ENCODE peak calls at places on chromosomes 13 and 19, in ten cellular contexts. R is neural progenitor cell; H is heart right ventricle; L is NCI-H1436; V is right lobe of liver; M is immature natural killer cell; Q is HTR-8/SVneo; W is progenitor cell of endocrine pancreas; G is kidney; Y is stimulated activated CD8-positive, alpha-beta memory T cell treated with anti-CD3 and anti-CD28 coated beads, Interleukin-12 subunit alpha, Interleukin-12 subunit beta, amount 100 ng/mL, for 4 hours. P is an unnamed sample.

GRCh38 chr13:63408227-63409202 is 1992.9 kb upstream of the PCDH20 start:
- DNase-seq in M (no peak), G (no peak), Q (no peak), W (no peak), R (peak), V (no peak), Y (no peak), L (no peak), H (no peak), P (no peak)

GRCh38 chr13:32993109-32993508 is 23.1 kb upstream of the KL start:
- DNase-seq in H (no peak), G (no peak), Y (no peak), R (no peak), M (no peak), W (no peak), V (no peak), L (no peak), Q (no peak), P (no peak)

GRCh38 chr13:42239644-42240043 is 32.3 kb upstream of the AKAP11 start:
- DNase-seq in L (no peak), V (no peak), M (no peak), W (no peak), R (no peak), H (no peak), Y (no peak), Q (no peak), G (no peak), P (no peak)

GRCh38 chr19:17687857-17688784 is at the start of gene UNC13A:
- DNase-seq in Q (peak), G (peak), R (peak), M (peak), W (peak), V (peak), Y (no peak), L (peak), H (peak), P (no peak)

GRCh38 chr13:33052446-33052845 is 36.2 kb downstream of the KL start:
- DNase-seq in H (no peak), M (no peak), L (no peak), R (no peak), W (no peak), Q (no peak), V (no peak), G (no peak), Y (no peak), P (no peak)

GRCh38 chr19:13920524-13920923 is 14.5 kb downstream of the CC2D1A start:
- DNase-seq in H (no peak), M (no peak), L (no peak), G (no peak), Q (no peak), Y (no peak), V (no peak), R (no peak), W (no peak), P (no peak)

GRCh38 chr19:42596391-42597071 is 1.8 kb upstream of the CEACAM8 start:
- DNase-seq in V (peak), W (peak), L (no peak), H (no peak), R (peak), Q (peak), Y (no peak), M (peak), G (peak), P (no peak)

GRCh38 chr19:16064209-16064889 is 11.9 kb upstream of the TPM4 start:
- DNase-seq in W (no peak), G (no peak), L (no peak), Y (no peak), R (no peak), V (no peak), Q (no peak), M (no peak), H (no peak), P (no peak)

GRCh38 chr19:21835429-21835809 is 563 bp downstream of the ZNF43 start:
- DNase-seq in Q (no peak), R (no peak), H (peak), V (no peak), M (no peak), W (no peak), Y (no peak), L (no peak), G (no peak), P (no peak)

GRCh38 chr19:6475321-6476108 is 6.1 kb downstream of the DENND1C start:
- DNase-seq in R (peak), L (no peak), M (no peak), Q (no peak), V (no peak), G (no peak), W (no peak), Y (no peak), H (no peak), P (no peak)

GRCh38 chr13:36192166-36192565 is 22.2 kb downstream of the SOHLH2 start:
- DNase-seq in G (no peak), M (no peak), R (no peak), Y (no peak), Q (no peak), H (no peak), W (no peak), L (no peak), V (no peak), P (no peak)

GRCh38 chr13:29849731-29850212 is 645 bp downstream of the UBL3 start:
- DNase-seq in G (peak), V (peak), Y (peak), W (peak), Q (no peak), R (peak), M (no peak), L (no peak), H (peak), P (peak)

GRCh38 chr13:111202745-111203144 is 87.6 kb downstream of the ARHGEF7 start:
- DNase-seq in Q (peak), W (no peak), M (no peak), R (no peak), L (no peak), G (no peak), V (no peak), Y (no peak), H (peak), P (no peak)

GRCh38 chr13:72379581-72379980 is 347.8 kb downstream of the MZT1 start:
- DNase-seq in H (no peak), Q (no peak), Y (no peak), V (no peak), G (no peak), M (no peak), L (no peak), W (no peak), R (no peak), P (no peak)

GRCh38 chr13:55199132-55199531 is 1941.6 kb upstream of the PRR20A start:
- DNase-seq in R (peak), L (no peak), V (no peak), H (no peak), W (no peak), M (no peak), Y (no peak), G (no peak), Q (no peak), P (no peak)

GRCh38 chr19:40006273-40006691 is 9.4 kb downstream of the ZNF546 start:
- DNase-seq in R (no peak), V (no peak), H (peak), W (no peak), M (no peak), G (no peak), Y (no peak), L (no peak), Q (peak), P (no peak)

GRCh38 chr13:22883961-22884360 is 296.8 kb upstream of the SGCG start:
- DNase-seq in M (no peak), R (peak), Q (no peak), Y (no peak), G (peak), H (no peak), V (no peak), L (no peak), W (no peak), P (no peak)

P was measured in CD14-positive monocyte.